ENCODE peak calls at places on chromosome 15, in four cellular contexts. N, R, X and E are unnamed samples.
A peak's percentile ranks its signal among the peaks of the same experiment; 100 is the strongest.

GRCh38 chr15:100588638-100589242 is 13.2 kb downstream of the LINS1 start:
- DNase-seq in N (no peak), R (no peak), X (no peak), E (no peak)

GRCh38 chr15:37132826-37133417 is 32.6 kb upstream of the MEIS2 start:
- DNase-seq in N (no peak), R (no peak), X (no peak), E (no peak)

GRCh38 chr15:38398134-38398533 is 55.8 kb upstream of the FAM98B start:
- DNase-seq in N (no peak), R (no peak), X (no peak), E (peak; percentile 50)

GRCh38 chr15:78630886-78631633 is 9.9 kb downstream of the CHRNB4 start:
- DNase-seq in N (no peak), R (no peak), X (no peak), E (no peak)

GRCh38 chr15:93065641-93066045 is 23.4 kb downstream of the RGMA start:
- DNase-seq in N (no peak), R (no peak), X (no peak), E (peak; percentile 52)

GRCh38 chr15:80846416-80846815 is 67.2 kb downstream of the CEMIP start:
- DNase-seq in N (no peak), R (no peak), X (no peak), E (no peak)

GRCh38 chr15:33780011-33780768 is 188.1 kb upstream of the CHRM5 start:
- DNase-seq in N (no peak), R (no peak), X (no peak), E (no peak)

GRCh38 chr15:95953032-95953431 is 377.5 kb upstream of the NR2F2 start:
- DNase-seq in N (no peak), R (no peak), X (no peak), E (no peak)

GRCh38 chr15:67882487-67883227 is 42.8 kb upstream of the RNU6-1 start:
- DNase-seq in N (peak; percentile 28), R (no peak), X (no peak), E (no peak)

GRCh38 chr15:77546050-77546501 is 86.6 kb downstream of the LINGO1 start:
- DNase-seq in N (no peak), R (no peak), X (no peak), E (no peak)